ENCODE peak calls at places on chromosome 9, in four cellular contexts. One of them, this sample, is unnamed.

GRCh38 chr9:130090915-130091314 is 37.2 kb downstream of the GPR107 start:
- DNase-seq in psoas muscle: no peak
- DNase-seq in epithelial cell of esophagus: no peak
- DNase-seq in astrocyte of the spinal cord: no peak
- DNase-seq in this sample: no peak

GRCh38 chr9:87678650-87679355 is 47.1 kb upstream of the CTSL start:
- DNase-seq in psoas muscle: peak
- DNase-seq in epithelial cell of esophagus: peak
- DNase-seq in astrocyte of the spinal cord: peak
- DNase-seq in this sample: peak

GRCh38 chr9:131865446-131866195 is 125.7 kb upstream of the RAPGEF1 start:
- DNase-seq in psoas muscle: no peak
- DNase-seq in epithelial cell of esophagus: no peak
- DNase-seq in astrocyte of the spinal cord: no peak
- DNase-seq in this sample: no peak

GRCh38 chr9:4742246-4742645 is 1.2 kb upstream of the AK3 start:
- DNase-seq in psoas muscle: no peak
- DNase-seq in epithelial cell of esophagus: peak
- DNase-seq in astrocyte of the spinal cord: peak
- DNase-seq in this sample: no peak

GRCh38 chr9:129331366-129331765 is 153.3 kb upstream of the IER5L start:
- DNase-seq in psoas muscle: no peak
- DNase-seq in epithelial cell of esophagus: no peak
- DNase-seq in astrocyte of the spinal cord: no peak
- DNase-seq in this sample: no peak

GRCh38 chr9:127968046-127968445 is 12.7 kb downstream of the EEIG1 start:
- DNase-seq in psoas muscle: no peak
- DNase-seq in epithelial cell of esophagus: peak
- DNase-seq in astrocyte of the spinal cord: peak
- DNase-seq in this sample: no peak

GRCh38 chr9:93453047-93453914 is at the start of gene FAM120AOS:
- DNase-seq in psoas muscle: peak
- DNase-seq in epithelial cell of esophagus: peak
- DNase-seq in astrocyte of the spinal cord: peak
- DNase-seq in this sample: peak

GRCh38 chr9:89723696-89724095 is 118.9 kb downstream of the GADD45G start:
- DNase-seq in psoas muscle: no peak
- DNase-seq in epithelial cell of esophagus: no peak
- DNase-seq in astrocyte of the spinal cord: peak
- DNase-seq in this sample: no peak

GRCh38 chr9:129280236-129281231 is 102.5 kb upstream of the IER5L start:
- DNase-seq in psoas muscle: no peak
- DNase-seq in epithelial cell of esophagus: no peak
- DNase-seq in astrocyte of the spinal cord: no peak
- DNase-seq in this sample: peak

GRCh38 chr9:87640385-87640795 is 85.5 kb upstream of the CTSL start:
- DNase-seq in psoas muscle: no peak
- DNase-seq in epithelial cell of esophagus: no peak
- DNase-seq in astrocyte of the spinal cord: peak
- DNase-seq in this sample: no peak

GRCh38 chr9:114861922-114862605 is 56.2 kb upstream of the TNFSF15 start:
- DNase-seq in psoas muscle: no peak
- DNase-seq in epithelial cell of esophagus: no peak
- DNase-seq in astrocyte of the spinal cord: no peak
- DNase-seq in this sample: no peak

DNA sequence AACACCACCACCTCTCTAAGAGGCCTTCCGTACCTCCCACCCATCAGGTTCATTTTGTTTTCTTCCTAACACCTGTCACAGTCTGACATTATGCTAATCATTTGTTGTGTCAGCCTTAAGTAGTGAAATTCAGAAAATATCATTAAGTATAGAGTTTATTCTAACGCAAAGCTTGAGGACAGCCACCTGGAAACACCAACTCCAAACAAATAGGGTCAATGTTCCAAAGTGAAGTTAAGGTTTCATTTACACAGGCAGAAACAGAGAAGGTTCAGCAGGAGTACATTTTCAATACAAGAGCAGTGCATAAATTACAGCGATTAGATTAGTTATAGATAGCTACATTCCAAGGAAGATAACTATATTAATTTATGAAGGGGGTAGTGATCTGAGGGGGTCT is 1.3 kb upstream of the SMC5 start:
- DNase-seq in psoas muscle: no peak
- DNase-seq in epithelial cell of esophagus: no peak
- DNase-seq in astrocyte of the spinal cord: peak
- DNase-seq in this sample: no peak
- H3K4me3 ChIP-seq in psoas muscle: peak
- H3K4me3 ChIP-seq in epithelial cell of esophagus: peak
- H3K4me3 ChIP-seq in astrocyte of the spinal cord: peak
- H3K4me3 ChIP-seq in this sample: peak

DNA sequence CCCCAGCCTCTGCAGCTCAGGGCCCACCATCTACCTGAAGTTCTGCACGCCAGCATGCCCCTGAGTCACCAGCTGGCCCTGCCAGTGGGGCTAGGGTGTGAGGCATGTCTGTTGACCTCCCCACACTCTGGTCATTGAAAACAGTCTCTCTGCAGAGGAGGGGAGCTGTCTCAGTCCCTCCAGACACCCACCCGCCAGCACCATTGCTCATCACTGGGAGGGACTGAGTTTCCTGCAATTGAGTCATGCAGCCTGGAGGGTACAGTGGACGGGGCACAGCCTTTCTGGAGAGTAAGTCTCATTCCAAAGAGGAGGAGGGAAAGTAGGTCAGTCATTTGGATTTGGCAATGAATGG is 16.8 kb upstream of the COL5A1 start:
- DNase-seq in psoas muscle: no peak
- DNase-seq in epithelial cell of esophagus: peak
- DNase-seq in astrocyte of the spinal cord: peak
- DNase-seq in this sample: peak
- H3K4me3 ChIP-seq in psoas muscle: no peak
- H3K4me3 ChIP-seq in epithelial cell of esophagus: no peak
- H3K4me3 ChIP-seq in astrocyte of the spinal cord: no peak
- H3K4me3 ChIP-seq in this sample: no peak

GRCh38 chr9:16726023-16726422 is 144.4 kb downstream of the BNC2 start:
- DNase-seq in psoas muscle: no peak
- DNase-seq in epithelial cell of esophagus: peak
- DNase-seq in astrocyte of the spinal cord: peak
- DNase-seq in this sample: no peak
- H3K4me3 ChIP-seq in psoas muscle: peak
- H3K4me3 ChIP-seq in epithelial cell of esophagus: no peak
- H3K4me3 ChIP-seq in astrocyte of the spinal cord: peak
- H3K4me3 ChIP-seq in this sample: peak

GRCh38 chr9:16705121-16705604 is 165.3 kb downstream of the BNC2 start:
- DNase-seq in psoas muscle: peak
- DNase-seq in epithelial cell of esophagus: peak
- DNase-seq in astrocyte of the spinal cord: peak
- DNase-seq in this sample: peak

GRCh38 chr9:16701347-16701746 is 169.1 kb downstream of the BNC2 start:
- DNase-seq in psoas muscle: no peak
- DNase-seq in epithelial cell of esophagus: no peak
- DNase-seq in astrocyte of the spinal cord: no peak
- DNase-seq in this sample: no peak

GRCh38 chr9:16704489-16705111 is 165.9 kb downstream of the BNC2 start:
- DNase-seq in psoas muscle: peak
- DNase-seq in epithelial cell of esophagus: peak
- DNase-seq in astrocyte of the spinal cord: no peak
- DNase-seq in this sample: peak

GRCh38 chr9:16708638-16709435 is 161.6 kb downstream of the BNC2 start:
- DNase-seq in psoas muscle: no peak
- DNase-seq in epithelial cell of esophagus: no peak
- DNase-seq in astrocyte of the spinal cord: peak
- DNase-seq in this sample: no peak

DNA sequence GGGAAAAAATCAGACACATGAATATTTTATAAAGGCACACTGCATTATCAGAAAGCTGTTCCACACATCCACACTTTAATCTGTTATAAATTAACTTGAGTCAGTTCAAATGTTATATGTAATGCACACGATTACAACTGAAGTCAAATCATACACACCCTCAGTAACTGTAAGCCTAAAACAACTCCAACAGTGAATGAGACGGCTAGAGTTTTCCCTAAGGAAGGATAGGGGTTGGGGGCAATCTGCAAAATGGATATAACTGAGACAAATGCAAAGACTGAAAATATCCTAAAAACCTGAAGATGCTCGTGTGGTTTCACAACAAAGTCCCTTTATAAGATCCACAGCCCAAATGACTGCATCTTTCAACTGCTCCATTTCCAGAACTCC is 166.4 kb downstream of the BNC2 start:
- DNase-seq in psoas muscle: no peak
- DNase-seq in epithelial cell of esophagus: no peak
- DNase-seq in astrocyte of the spinal cord: no peak
- DNase-seq in this sample: no peak
- H3K4me3 ChIP-seq in psoas muscle: peak
- H3K4me3 ChIP-seq in epithelial cell of esophagus: no peak
- H3K4me3 ChIP-seq in astrocyte of the spinal cord: peak
- H3K4me3 ChIP-seq in this sample: peak

GRCh38 chr9:125241000-125241862 is at the start of gene HSPA5:
- DNase-seq in psoas muscle: peak
- DNase-seq in epithelial cell of esophagus: peak
- DNase-seq in astrocyte of the spinal cord: peak
- DNase-seq in this sample: peak
- H3K4me3 ChIP-seq in psoas muscle: peak
- H3K4me3 ChIP-seq in epithelial cell of esophagus: peak
- H3K4me3 ChIP-seq in astrocyte of the spinal cord: peak
- H3K4me3 ChIP-seq in this sample: peak

DNA sequence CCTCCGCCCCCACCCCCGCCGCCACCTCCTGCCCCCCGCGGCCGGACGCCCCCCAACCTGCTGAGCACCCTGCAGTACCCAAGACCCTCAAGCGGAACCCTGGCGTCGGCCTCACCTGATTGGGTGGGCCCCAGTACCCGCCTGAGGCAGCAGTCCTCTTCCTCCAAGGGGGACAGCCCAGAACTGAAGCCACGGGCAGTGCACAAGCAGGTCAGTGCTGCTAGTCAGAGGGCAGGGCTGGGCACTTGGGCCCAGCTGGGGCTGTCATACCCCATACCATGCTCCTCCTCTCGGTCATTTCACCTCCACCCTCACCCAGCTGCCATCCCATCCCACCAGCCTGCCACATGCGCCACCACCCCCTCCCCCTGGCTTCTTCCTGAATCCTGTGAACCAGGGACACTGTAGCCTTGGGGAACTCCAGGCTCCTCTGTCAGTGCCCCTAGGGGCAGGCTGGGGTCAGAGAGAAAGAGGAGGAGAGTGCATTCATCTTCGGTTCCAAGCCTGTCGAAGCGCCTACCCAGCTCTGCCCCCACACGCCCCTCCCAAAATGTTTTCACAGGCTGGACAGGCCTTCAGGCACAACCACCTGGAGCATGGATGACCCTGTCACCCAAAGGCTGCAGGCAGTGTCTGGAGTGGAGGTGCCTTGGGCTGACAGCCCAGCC is 122.0 kb downstream of the DAB2IP start:
- DNase-seq in psoas muscle: no peak
- DNase-seq in epithelial cell of esophagus: no peak
- DNase-seq in astrocyte of the spinal cord: no peak
- DNase-seq in this sample: peak
- H3K4me3 ChIP-seq in psoas muscle: no peak
- H3K4me3 ChIP-seq in epithelial cell of esophagus: no peak
- H3K4me3 ChIP-seq in astrocyte of the spinal cord: no peak
- H3K4me3 ChIP-seq in this sample: no peak

GRCh38 chr9:137169764-137170460 is at the start of gene LRRC26:
- DNase-seq in psoas muscle: no peak
- DNase-seq in epithelial cell of esophagus: no peak
- DNase-seq in astrocyte of the spinal cord: no peak
- DNase-seq in this sample: no peak
- H3K4me3 ChIP-seq in psoas muscle: peak
- H3K4me3 ChIP-seq in epithelial cell of esophagus: peak
- H3K4me3 ChIP-seq in astrocyte of the spinal cord: no peak
- H3K4me3 ChIP-seq in this sample: peak

GRCh38 chr9:5879419-5880181 is 11.1 kb upstream of the MLANA start:
- DNase-seq in psoas muscle: no peak
- DNase-seq in epithelial cell of esophagus: peak
- DNase-seq in astrocyte of the spinal cord: peak
- DNase-seq in this sample: no peak
- H3K4me3 ChIP-seq in psoas muscle: no peak
- H3K4me3 ChIP-seq in epithelial cell of esophagus: no peak
- H3K4me3 ChIP-seq in astrocyte of the spinal cord: no peak
- H3K4me3 ChIP-seq in this sample: no peak

DNA sequence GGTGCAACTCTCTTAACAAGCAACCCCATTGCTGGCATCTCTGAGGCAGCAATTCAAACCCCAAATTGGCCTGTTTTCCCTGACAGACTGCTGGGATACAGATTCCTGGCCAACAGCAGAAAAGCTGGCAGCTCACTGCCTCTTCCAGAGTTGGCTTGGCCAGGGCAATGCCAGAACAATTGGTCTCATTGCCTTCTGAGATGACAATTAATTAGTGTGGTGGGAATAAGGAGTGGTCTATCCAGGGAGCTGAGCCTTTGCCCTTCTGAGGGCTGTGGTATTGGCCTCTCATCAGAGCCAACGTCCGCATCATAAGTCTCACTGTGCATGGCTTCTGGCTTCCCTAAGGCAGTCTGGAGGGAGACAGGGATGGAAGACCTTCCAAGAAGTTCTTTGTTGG is 183.2 kb downstream of the GNAQ start:
- DNase-seq in psoas muscle: no peak
- DNase-seq in epithelial cell of esophagus: no peak
- DNase-seq in astrocyte of the spinal cord: peak
- DNase-seq in this sample: no peak
- H3K4me3 ChIP-seq in psoas muscle: no peak
- H3K4me3 ChIP-seq in epithelial cell of esophagus: no peak
- H3K4me3 ChIP-seq in astrocyte of the spinal cord: no peak
- H3K4me3 ChIP-seq in this sample: no peak

DNA sequence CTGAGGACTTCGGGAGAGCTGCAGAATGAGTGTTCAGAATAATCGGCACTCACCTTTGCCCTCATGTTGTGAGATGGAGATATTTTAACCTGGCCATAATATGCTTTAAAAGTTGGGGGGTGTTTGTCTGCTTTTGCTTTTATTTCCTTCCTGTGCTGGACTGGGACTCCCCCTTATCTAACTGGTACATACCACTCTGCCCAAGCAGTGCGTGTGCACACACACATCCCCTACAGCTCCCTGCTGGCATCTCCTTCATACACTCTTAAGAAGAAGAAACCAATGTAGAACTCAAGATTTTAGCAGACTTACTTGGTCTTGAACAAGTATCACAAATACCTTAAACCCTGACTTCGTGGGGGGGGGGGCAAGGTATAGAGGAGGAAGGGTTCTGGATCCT is 146.2 kb upstream of the DMRT1 start:
- DNase-seq in psoas muscle: no peak
- DNase-seq in epithelial cell of esophagus: no peak
- DNase-seq in astrocyte of the spinal cord: no peak
- DNase-seq in this sample: no peak
- H3K4me3 ChIP-seq in psoas muscle: peak
- H3K4me3 ChIP-seq in epithelial cell of esophagus: no peak
- H3K4me3 ChIP-seq in astrocyte of the spinal cord: no peak
- H3K4me3 ChIP-seq in this sample: peak